ENCODE peak calls at places on chromosomes 11 and 22, in four cellular contexts. X, Q, V and L are unnamed samples.

GRCh38 chr11:65300621-65301290 is 13.9 kb upstream of the CDC42EP2 start:
- DNase-seq in V (no peak), X (no peak), Q (no peak), L (no peak)

GRCh38 chr22:30005213-30005857 is 74.9 kb upstream of the HORMAD2 start:
- DNase-seq in V (peak), Q (peak), X (no peak), L (no peak)

GRCh38 chr11:34209809-34210208 is 104.4 kb downstream of the NAT10 start:
- DNase-seq in V (no peak), X (no peak), Q (no peak), L (no peak)

GRCh38 chr11:102800774-102801173 is 2.8 kb upstream of the MMP1 start:
- DNase-seq in X (no peak), V (no peak), Q (no peak), L (no peak)

GRCh38 chr22:44426981-44427380 is 71.1 kb downstream of the RTL6 start:
- DNase-seq in X (no peak), V (no peak), Q (no peak), L (no peak)

GRCh38 chr22:49907807-49908206 is 10.4 kb downstream of the ALG12 start:
- DNase-seq in V (no peak), Q (no peak), X (no peak), L (no peak)

GRCh38 chr22:37739611-37740049 is 42.8 kb downstream of the TRIOBP start:
- DNase-seq in Q (no peak), X (no peak), V (no peak), L (no peak)

GRCh38 chr11:17257200-17257599 is 19.3 kb upstream of the NUCB2 start:
- DNase-seq in V (no peak), X (peak), Q (no peak), L (no peak)

GRCh38 chr11:11389238-11389637 is 36.2 kb upstream of the CSNK2A3 start:
- DNase-seq in V (no peak), X (no peak), Q (no peak), L (no peak)

GRCh38 chr22:26847816-26848215 is 190.4 kb downstream of the MIAT start:
- DNase-seq in V (no peak), Q (no peak), X (no peak), L (no peak)

GRCh38 chr22:33687464-33687863 is 232.8 kb downstream of the LARGE1 start:
- DNase-seq in V (no peak), X (no peak), Q (no peak), L (no peak)

GRCh38 chr11:68016161-68016903 is 6.2 kb downstream of the ALDH3B1 start:
- DNase-seq in X (no peak), Q (no peak), V (no peak), L (no peak)

GRCh38 chr11:110373061-110373702 is 56.6 kb upstream of the FDX1 start:
- DNase-seq in V (no peak), Q (no peak), X (no peak), L (no peak)

GRCh38 chr11:134332189-134332631 is 422 bp downstream of the GLB1L2 start:
- DNase-seq in V (peak), Q (no peak), X (no peak), L (no peak)

GRCh38 chr11:113906515-113906914 is 1.9 kb downstream of the HTR3B start:
- DNase-seq in V (no peak), X (no peak), Q (no peak), L (no peak)

GRCh38 chr11:110565344-110565684 is 135.6 kb downstream of the FDX1 start:
- DNase-seq in V (no peak), Q (no peak), X (no peak), L (no peak)

GRCh38 chr22:45671051-45671782 is 417 bp upstream of the ATXN10 start:
- DNase-seq in Q (no peak), X (no peak), V (no peak), L (no peak)

GRCh38 chr11:14119357-14119756 is 156.8 kb downstream of the SPON1 start:
- DNase-seq in V (no peak), X (no peak), Q (no peak), L (no peak)

GRCh38 chr11:34052608-34053160 is 1.2 kb downstream of the CAPRIN1 start:
- DNase-seq in V (peak), Q (no peak), X (no peak), L (no peak)

GRCh38 chr11:120147094-120147949 is 9.4 kb upstream of the TRIM29 start:
- DNase-seq in X (no peak), V (no peak), Q (no peak), L (no peak)

GRCh38 chr11:75319035-75319877 is 32.2 kb downstream of the ARRB1 start:
- DNase-seq in V (no peak), X (no peak), Q (no peak), L (no peak)

GRCh38 chr22:44850946-44851345 is 98.6 kb downstream of the ARHGAP8 start:
- DNase-seq in Q (no peak), V (no peak), X (no peak), L (no peak)

GRCh38 chr11:9208726-9209501 is 56.2 kb downstream of the DENND5A start:
- DNase-seq in Q (no peak), V (no peak), X (no peak), L (no peak)

GRCh38 chr11:91394718-91395414 is 829.8 kb upstream of the FAT3 start:
- DNase-seq in Q (no peak), X (no peak), V (no peak), L (no peak)

GRCh38 chr11:2268911-2269600 is 1.3 kb downstream of the ASCL2 start:
- DNase-seq in Q (peak), V (peak), X (no peak), L (no peak)

GRCh38 chr11:73516080-73516479 is 81.8 kb downstream of the FAM168A start:
- DNase-seq in Q (no peak), V (no peak), X (no peak), L (no peak)